ENCODE peak calls at places on chromosomes 16 and 17, in seven cellular contexts. Y is H9, B is neuronal stem cell, A is mesenchymal stem cell, G is trophoblast cell, U is IMR-90, D is H1. Z is an unnamed sample.

GRCh38 chr17:39651908-39652634 is 13.1 kb upstream of the TCAP start:
- DNase-seq in A (no peak), B (no peak), D (no peak), Y (no peak), G (no peak), U (no peak), Z (no peak)

GRCh38 chr16:53973021-53973420 is 269.1 kb downstream of the FTO start:
- DNase-seq in Y (no peak), A (no peak), D (no peak), U (no peak), G (no peak), B (no peak), Z (peak; percentile 3)

GRCh38 chr16:86285938-86286921 is 224.1 kb upstream of the FOXF1 start:
- DNase-seq in Y (no peak), B (no peak), D (no peak), U (peak; percentile 58), G (no peak), A (peak; percentile 84), Z (no peak)

GRCh38 chr17:1241904-1242303 is 28.3 kb upstream of the BHLHA9 start:
- DNase-seq in D (no peak), B (no peak), U (peak; percentile 50), G (no peak), A (no peak), Y (no peak), Z (no peak)

GRCh38 chr17:6100146-6100545 is 30.0 kb downstream of the WSCD1 start:
- DNase-seq in U (no peak), B (no peak), A (no peak), D (no peak), G (no peak), Y (no peak), Z (no peak)

GRCh38 chr16:85536411-85537330 is 76.5 kb upstream of the GSE1 start:
- DNase-seq in U (no peak), D (no peak), A (no peak), B (no peak), G (no peak), Y (no peak), Z (peak; percentile 65)

GRCh38 chr16:84528317-84528716 is 23.9 kb upstream of the MEAK7 start:
- DNase-seq in G (no peak), A (no peak), B (no peak), U (no peak), Y (no peak), D (no peak), Z (no peak)

GRCh38 chr17:4834621-4835020 is 1.5 kb downstream of the MINK1 start:
- DNase-seq in D (no peak), Y (no peak), U (no peak), A (no peak), B (no peak), G (no peak), Z (no peak)

GRCh38 chr17:78168906-78169793 is 769 bp downstream of the SYNGR2 start:
- DNase-seq in B (no peak), G (no peak), U (peak; percentile 33), D (no peak), Y (peak; percentile 88), A (peak; percentile 61), Z (peak; percentile 67)

GRCh38 chr16:28824548-28824973 is 1.8 kb downstream of the ATXN2L start:
- DNase-seq in B (no peak), Y (no peak), A (no peak), D (no peak), G (no peak), U (no peak), Z (no peak)

GRCh38 chr16:4733747-4734062 is 366 bp downstream of the ANKS3 start:
- DNase-seq in D (no peak), A (no peak), B (no peak), U (no peak), Y (no peak), G (no peak), Z (no peak)

GRCh38 chr16:46787909-46788308 is 39.8 kb upstream of the MYLK3 start:
- DNase-seq in B (no peak), Y (no peak), A (no peak), U (no peak), D (no peak), G (no peak), Z (no peak)

GRCh38 chr17:39979865-39980401 is 674 bp upstream of the PSMD3 start:
- DNase-seq in U (peak; percentile 19), Y (peak; percentile 68), B (no peak), A (peak; percentile 74), G (no peak), D (no peak), Z (peak; percentile 66)

GRCh38 chr17:43608313-43608712 is 53.4 kb downstream of the MEOX1 start:
- DNase-seq in Y (no peak), G (no peak), B (no peak), U (peak; percentile 70), D (no peak), A (peak; percentile 67), Z (peak; percentile 55)

GRCh38 chr17:27635275-27635823 is 4.4 kb downstream of the LGALS9 start:
- DNase-seq in U (no peak), A (no peak), Y (no peak), B (no peak), G (no peak), D (no peak), Z (no peak)

GRCh38 chr16:88530858-88531203 is 39.4 kb upstream of the ZC3H18 start:
- DNase-seq in Y (no peak), D (no peak), U (no peak), G (no peak), B (no peak), A (no peak), Z (peak; percentile 50)

GRCh38 chr16:23709536-23709935 is 3.5 kb downstream of the ERN2 start:
- DNase-seq in G (no peak), U (no peak), Y (no peak), D (no peak), A (no peak), B (no peak), Z (no peak)

GRCh38 chr16:49189286-49189685 is 92.4 kb downstream of the CBLN1 start:
- DNase-seq in B (no peak), A (no peak), U (no peak), D (no peak), Y (no peak), G (no peak), Z (no peak)

DNA sequence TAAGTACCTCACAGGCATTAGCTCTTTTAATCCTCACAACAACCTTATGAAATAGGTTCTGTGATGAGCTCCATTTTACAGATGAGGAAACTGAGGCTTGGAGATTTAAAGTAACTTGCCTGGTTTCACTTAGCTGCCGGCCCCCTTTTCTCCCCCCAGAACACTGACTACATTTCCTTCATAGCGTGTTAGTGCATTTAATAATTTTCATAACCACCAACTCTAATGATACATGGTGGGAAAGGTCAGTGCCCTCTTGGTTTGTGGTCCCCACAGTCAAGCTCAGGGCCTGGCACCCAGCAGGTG is 16.5 kb upstream of the RHOT1 start:
- DNase-seq in A (no peak), D (no peak), B (no peak), G (no peak), Y (no peak), U (no peak), Z (no peak)
- H3K4ac ChIP-seq in A (no peak overlapping the region), D (no peak overlapping the region), B (no peak overlapping the region), G (no peak overlapping the region), Y (no peak overlapping the region), U (no peak overlapping the region), Z (no peak overlapping the region)

GRCh38 chr16:65937455-65937854 is 429.0 kb upstream of the CDH5 start:
- DNase-seq in G (no peak), B (no peak), A (no peak), U (no peak), Y (no peak), D (no peak), Z (no peak)

GRCh38 chr16:65938083-65938482 is 428.4 kb upstream of the CDH5 start:
- DNase-seq in G (no peak), A (no peak), D (no peak), U (no peak), Y (no peak), B (no peak), Z (no peak)

GRCh38 chr16:65936096-65936495 is 430.4 kb upstream of the CDH5 start:
- DNase-seq in A (peak; percentile 27), D (no peak), B (no peak), G (no peak), U (peak; percentile 40), Y (no peak), Z (no peak)

GRCh38 chr16:65933703-65934102 is 432.8 kb upstream of the CDH5 start:
- DNase-seq in A (no peak), D (no peak), G (no peak), B (no peak), Y (no peak), U (no peak), Z (no peak)

DNA sequence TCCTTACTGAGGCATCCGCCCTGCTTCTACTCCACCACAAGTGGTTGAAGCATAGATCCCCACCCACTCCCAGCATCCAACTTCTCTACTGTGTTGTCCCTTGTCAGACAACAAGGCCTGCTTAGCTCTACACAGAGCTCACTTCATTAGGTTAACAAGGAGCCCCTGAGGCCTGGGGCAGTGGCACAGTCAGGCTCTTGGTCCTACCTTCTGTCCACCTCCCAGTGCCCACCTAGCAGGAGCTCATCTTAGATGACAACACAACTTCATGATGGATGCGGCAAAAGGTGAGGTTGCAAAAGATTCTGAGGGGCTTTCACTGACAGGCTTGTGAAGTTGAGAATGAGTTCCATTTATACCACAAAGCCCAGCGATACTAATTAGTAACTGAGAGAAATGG is 432.0 kb upstream of the CDH5 start:
- DNase-seq in D (no peak), U (no peak), B (no peak), G (no peak), Y (no peak), A (no peak), Z (no peak)
- H2BK120ac ChIP-seq in D (no peak overlapping the region), U (no peak overlapping the region), B (no peak overlapping the region), G (no peak overlapping the region), Y (no peak overlapping the region), A (no peak overlapping the region), Z (no peak overlapping the region)

DNA sequence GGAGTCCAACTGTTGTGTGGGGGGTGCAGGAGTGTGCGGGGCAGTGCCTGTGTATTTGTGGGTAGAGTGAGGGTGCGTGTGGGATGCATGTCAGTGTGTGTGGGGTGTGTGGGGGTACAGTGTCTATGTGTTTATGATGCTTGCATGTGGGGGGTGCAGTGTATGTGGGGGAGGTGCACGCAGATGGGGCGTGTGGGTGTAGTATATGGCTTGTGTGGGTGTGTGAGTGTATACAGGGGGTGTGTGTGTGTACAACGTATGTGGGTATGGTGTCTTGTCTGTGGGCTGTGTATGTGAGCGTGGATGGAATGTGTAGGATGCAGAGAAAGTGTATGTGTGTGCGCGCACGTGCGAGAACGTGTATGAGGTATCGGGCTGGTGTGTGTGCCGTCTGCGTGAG is 160.4 kb downstream of the ZFHX3 start:
- DNase-seq in B (no peak), U (no peak), A (no peak), Y (no peak), D (no peak), G (no peak), Z (no peak)
- H3K4ac ChIP-seq in B (no peak overlapping the region), U (no peak overlapping the region), A (no peak overlapping the region), Y (no peak overlapping the region), D (peak overlapping the region; percentile 60), G (no peak overlapping the region), Z (no peak overlapping the region)

GRCh38 chr16:50702725-50703124 is 9.3 kb downstream of the NOD2 start:
- DNase-seq in D (no peak), A (no peak), Y (no peak), G (no peak), B (no peak), U (no peak), Z (no peak)
- H2BK120ac ChIP-seq in D (no peak overlapping the region), A (no peak overlapping the region), Y (no peak overlapping the region), G (no peak overlapping the region), B (no peak overlapping the region), U (no peak overlapping the region), Z (no peak overlapping the region)

Z was measured in mesendoderm.